ENCODE peak calls at places on chromosomes 6 and 20, in seven cellular contexts. M, I, H, J, P, R and Q are unnamed samples.
A peak's percentile ranks its signal among the peaks of the same experiment; 100 is the strongest.

GRCh38 chr6:125974214-125974866 is 12.0 kb upstream of the TRMT11 start:
- DNase-seq in M (peak; percentile 66), I (no peak), H (no peak), J (peak; percentile 54), P (no peak), R (no peak), Q (peak; percentile 59)

GRCh38 chr6:49906511-49906910 is 40.2 kb upstream of the CRISP1 start:
- DNase-seq in M (no peak), I (no peak), H (no peak), J (no peak), P (no peak), R (no peak), Q (no peak)

GRCh38 chr20:10660661-10661060 is 13.1 kb downstream of the JAG1 start:
- DNase-seq in M (no peak), I (no peak), H (no peak), J (no peak), P (no peak), R (no peak), Q (no peak)

GRCh38 chr6:153108320-153108719 is 22.8 kb downstream of the RGS17 start:
- DNase-seq in M (peak; percentile 34), I (no peak), H (no peak), J (peak; percentile 51), P (no peak), R (no peak), Q (no peak)

GRCh38 chr6:40511884-40512283 is 75.3 kb downstream of the LRFN2 start:
- DNase-seq in M (no peak), I (no peak), H (no peak), J (no peak), P (no peak), R (no peak), Q (no peak)

GRCh38 chr6:169328112-169328801 is 74.6 kb upstream of the THBS2 start:
- DNase-seq in M (peak; percentile 72), I (no peak), H (no peak), J (peak; percentile 74), P (no peak), R (peak; percentile 68), Q (peak; percentile 9)

GRCh38 chr20:20713244-20713765 is 861 bp upstream of the RALGAPA2 start:
- DNase-seq in M (no peak), I (no peak), H (no peak), J (peak; percentile 5), P (no peak), R (no peak), Q (no peak)

GRCh38 chr6:34463299-34463698 is 2.6 kb upstream of the PACSIN1 start:
- DNase-seq in M (no peak), I (no peak), H (no peak), J (no peak), P (no peak), R (no peak), Q (no peak)

GRCh38 chr6:7910298-7910653 is 312 bp downstream of the TXNDC5 start:
- DNase-seq in M (peak; percentile 12), I (no peak), H (no peak), J (no peak), P (no peak), R (peak; percentile 11), Q (no peak)

GRCh38 chr6:83883240-83883639 is 23.8 kb downstream of the CYB5R4 start:
- DNase-seq in M (no peak), I (no peak), H (no peak), J (no peak), P (no peak), R (no peak), Q (no peak)

GRCh38 chr6:155120034-155120433 is 124.9 kb downstream of the TIAM2 start:
- DNase-seq in M (peak; percentile 41), I (no peak), H (no peak), J (no peak), P (no peak), R (no peak), Q (no peak)

GRCh38 chr6:139886396-139886795 is 511.9 kb upstream of the CITED2 start:
- DNase-seq in M (no peak), I (no peak), H (no peak), J (no peak), P (no peak), R (no peak), Q (no peak)

GRCh38 chr20:2756056-2756611 is 44.3 kb downstream of the CPXM1 start:
- DNase-seq in M (peak; percentile 46), I (no peak), H (no peak), J (peak; percentile 77), P (no peak), R (peak; percentile 40), Q (no peak)

GRCh38 chr20:15814360-15814759 is 758.9 kb downstream of the KIF16B start:
- DNase-seq in M (no peak), I (no peak), H (no peak), J (no peak), P (no peak), R (no peak), Q (no peak)

GRCh38 chr6:163165922-163166321 is 248.6 kb upstream of the QKI start:
- DNase-seq in M (no peak), I (no peak), H (no peak), J (no peak), P (peak; percentile 91), R (no peak), Q (no peak)

GRCh38 chr6:2876210-2877056 is 26.7 kb downstream of the SERPINB9 start:
- DNase-seq in M (peak; percentile 92), I (no peak), H (peak; percentile 84), J (peak; percentile 88), P (no peak), R (peak; percentile 93), Q (peak; percentile 71)

GRCh38 chr6:3664641-3665041 is 86.9 kb downstream of the PXDC1 start:
- DNase-seq in M (no peak), I (no peak), H (no peak), J (no peak), P (no peak), R (no peak), Q (no peak)

GRCh38 chr6:36743538-36744441 is 46.2 kb downstream of the RAB44 start:
- DNase-seq in M (no peak), I (no peak), H (no peak), J (no peak), P (peak; percentile 35), R (no peak), Q (no peak)

GRCh38 chr20:40757087-40757486 is 68.1 kb upstream of the MAFB start:
- DNase-seq in M (no peak), I (no peak), H (no peak), J (no peak), P (no peak), R (peak; percentile 4), Q (no peak)

GRCh38 chr6:7414811-7415210 is 25.2 kb downstream of the RIOK1 start:
- DNase-seq in M (no peak), I (no peak), H (no peak), J (peak; percentile 89), P (no peak), R (peak; percentile 61), Q (peak; percentile 81)

GRCh38 chr6:95095271-95095670 is 482.1 kb upstream of the MANEA start:
- DNase-seq in M (peak; percentile 36), I (no peak), H (no peak), J (no peak), P (no peak), R (no peak), Q (no peak)

GRCh38 chr20:21378259-21378658 is 19.1 kb downstream of the NKX2-4 start:
- DNase-seq in M (no peak), I (no peak), H (no peak), J (no peak), P (no peak), R (no peak), Q (no peak)

GRCh38 chr20:4082406-4083102 is 67.2 kb upstream of the RNF24 start:
- DNase-seq in M (peak; percentile 80), I (no peak), H (peak; percentile 87), J (peak; percentile 42), P (peak; percentile 13), R (peak; percentile 67), Q (peak; percentile 44)

GRCh38 chr6:139262519-139263300 is 29.1 kb downstream of the TXLNB start:
- DNase-seq in M (no peak), I (no peak), H (no peak), J (no peak), P (no peak), R (no peak), Q (no peak)

GRCh38 chr6:150074651-150075416 is 5.9 kb upstream of the ULBP3 start:
- DNase-seq in M (no peak), I (no peak), H (peak; percentile 61), J (no peak), P (no peak), R (no peak), Q (no peak)

GRCh38 chr6:156423075-156423474 is 354.1 kb upstream of the ARID1B start:
- DNase-seq in M (peak; percentile 77), I (no peak), H (no peak), J (no peak), P (no peak), R (peak; percentile 82), Q (no peak)

GRCh38 chr6:147510949-147511590 is 2.6 kb downstream of the SAMD5 start:
- DNase-seq in M (no peak), I (no peak), H (no peak), J (no peak), P (no peak), R (no peak), Q (no peak)

GRCh38 chr20:64115171-64115911 is 8.0 kb upstream of the NPBWR2 start:
- DNase-seq in M (no peak), I (no peak), H (peak; percentile 64), J (no peak), P (peak; percentile 61), R (no peak), Q (no peak)

GRCh38 chr20:62362991-62363919 is 3.9 kb downstream of the LAMA5 start:
- DNase-seq in M (no peak), I (no peak), H (no peak), J (no peak), P (no peak), R (no peak), Q (no peak)

GRCh38 chr6:164345340-164345739 is 930.8 kb downstream of the QKI start:
- DNase-seq in M (no peak), I (no peak), H (no peak), J (no peak), P (no peak), R (no peak), Q (no peak)

GRCh38 chr6:47464052-47464451 is 13.5 kb upstream of the CD2AP start:
- DNase-seq in M (no peak), I (no peak), H (no peak), J (no peak), P (no peak), R (no peak), Q (no peak)

GRCh38 chr6:126180585-126180984 is 159.3 kb upstream of the CENPW start:
- DNase-seq in M (peak; percentile 92), I (no peak), H (no peak), J (peak; percentile 9), P (no peak), R (peak; percentile 93), Q (peak; percentile 70)

GRCh38 chr6:89311853-89312531 is 3.1 kb downstream of the GABRR2 start:
- DNase-seq in M (peak; percentile 81), I (no peak), H (peak; percentile 83), J (peak; percentile 67), P (peak; percentile 41), R (peak; percentile 33), Q (peak; percentile 66)

GRCh38 chr20:56504373-56505005 is 20.1 kb upstream of the FAM209A start:
- DNase-seq in M (no peak), I (no peak), H (no peak), J (peak; percentile 30), P (no peak), R (no peak), Q (no peak)

GRCh38 chr6:167573461-167574215 is 248.8 kb downstream of the TTLL2 start:
- DNase-seq in M (peak; percentile 46), I (no peak), H (peak; percentile 70), J (no peak), P (no peak), R (no peak), Q (no peak)

GRCh38 chr6:116682334-116682712 is 1.3 kb downstream of the KPNA5 start:
- DNase-seq in M (peak; percentile 43), I (no peak), H (no peak), J (peak; percentile 43), P (no peak), R (peak; percentile 3), Q (no peak)

GRCh38 chr6:75526502-75527127 is 33.0 kb upstream of the FILIP1 start:
- DNase-seq in M (peak; percentile 73), I (no peak), H (no peak), J (peak; percentile 49), P (peak; percentile 73), R (peak; percentile 83), Q (peak; percentile 76)

GRCh38 chr20:8901237-8902025 is 167.5 kb upstream of the PLCB4 start:
- DNase-seq in M (peak; percentile 18), I (no peak), H (no peak), J (peak; percentile 23), P (no peak), R (no peak), Q (peak; percentile 18)